ENCODE peak calls at places on chromosomes 12 and 14, in seven cellular contexts. One of them, this sample, is unnamed.

GRCh38 chr14:95516554-95517209 is at the start of gene SYNE3:
- DNase-seq in upper lobe of left lung: peak; percentile 94
- DNase-seq in prostate gland: no peak
- DNase-seq in esophagus muscularis mucosa: no peak
- DNase-seq in stomach: peak; percentile 66
- DNase-seq in Panc1: no peak
- DNase-seq in GM12878: no peak
- DNase-seq in this sample: no peak

GRCh38 chr14:74712499-74713394 is at the start of the genes AREL1 and FCF1:
- DNase-seq in esophagus muscularis mucosa: peak; percentile 94
- DNase-seq in upper lobe of left lung: peak; percentile 64
- DNase-seq in Panc1: peak; percentile 60
- DNase-seq in GM12878: peak; percentile 54
- DNase-seq in stomach: peak; percentile 80
- DNase-seq in prostate gland: peak; percentile 83
- DNase-seq in this sample: peak; percentile 84

GRCh38 chr14:23361320-23361719 is 3.7 kb downstream of the EFS start:
- DNase-seq in GM12878: no peak
- DNase-seq in stomach: no peak
- DNase-seq in Panc1: no peak
- DNase-seq in prostate gland: no peak
- DNase-seq in upper lobe of left lung: no peak
- DNase-seq in esophagus muscularis mucosa: no peak
- DNase-seq in this sample: no peak

GRCh38 chr12:6866163-6866919 is 990 bp upstream of the TPI1 start:
- DNase-seq in stomach: no peak
- DNase-seq in esophagus muscularis mucosa: no peak
- DNase-seq in prostate gland: no peak
- DNase-seq in upper lobe of left lung: peak; percentile 62
- DNase-seq in GM12878: no peak
- DNase-seq in Panc1: no peak
- DNase-seq in this sample: no peak

GRCh38 chr12:98373019-98373554 is 142.3 kb upstream of the TMPO start:
- DNase-seq in Panc1: no peak
- DNase-seq in prostate gland: no peak
- DNase-seq in esophagus muscularis mucosa: no peak
- DNase-seq in stomach: no peak
- DNase-seq in upper lobe of left lung: no peak
- DNase-seq in GM12878: no peak
- DNase-seq in this sample: no peak

GRCh38 chr14:82999802-83000201 is 1466.1 kb upstream of the SEL1L start:
- DNase-seq in GM12878: no peak
- DNase-seq in stomach: no peak
- DNase-seq in Panc1: no peak
- DNase-seq in esophagus muscularis mucosa: no peak
- DNase-seq in upper lobe of left lung: no peak
- DNase-seq in prostate gland: no peak
- DNase-seq in this sample: peak; percentile 3

GRCh38 chr14:76872796-76873432 is 46.7 kb downstream of the LRRC74A start:
- DNase-seq in esophagus muscularis mucosa: peak; percentile 94
- DNase-seq in upper lobe of left lung: no peak
- DNase-seq in Panc1: peak; percentile 27
- DNase-seq in stomach: peak; percentile 67
- DNase-seq in prostate gland: peak; percentile 37
- DNase-seq in GM12878: no peak
- DNase-seq in this sample: peak; percentile 20

GRCh38 chr12:114408881-114409795 is 3.2 kb upstream of the TBX5 start:
- DNase-seq in prostate gland: no peak
- DNase-seq in esophagus muscularis mucosa: no peak
- DNase-seq in stomach: no peak
- DNase-seq in upper lobe of left lung: peak; percentile 85
- DNase-seq in GM12878: no peak
- DNase-seq in Panc1: no peak
- DNase-seq in this sample: no peak

GRCh38 chr12:76303365-76303764 is 44.9 kb downstream of the BBS10 start:
- DNase-seq in prostate gland: no peak
- DNase-seq in stomach: no peak
- DNase-seq in esophagus muscularis mucosa: no peak
- DNase-seq in GM12878: no peak
- DNase-seq in upper lobe of left lung: no peak
- DNase-seq in Panc1: no peak
- DNase-seq in this sample: no peak

GRCh38 chr12:92034858-92035401 is 110.7 kb downstream of the BTG1 start:
- DNase-seq in prostate gland: peak; percentile 84
- DNase-seq in esophagus muscularis mucosa: peak; percentile 93
- DNase-seq in Panc1: no peak
- DNase-seq in GM12878: peak; percentile 99
- DNase-seq in upper lobe of left lung: no peak
- DNase-seq in stomach: peak; percentile 59
- DNase-seq in this sample: no peak

GRCh38 chr12:93991882-93992415 is 156.4 kb upstream of the PLXNC1 start:
- DNase-seq in Panc1: no peak
- DNase-seq in GM12878: no peak
- DNase-seq in prostate gland: no peak
- DNase-seq in upper lobe of left lung: no peak
- DNase-seq in stomach: no peak
- DNase-seq in esophagus muscularis mucosa: no peak
- DNase-seq in this sample: no peak

GRCh38 chr12:1529862-1530591 is 64.4 kb downstream of the FBXL14 start:
- DNase-seq in GM12878: no peak
- DNase-seq in prostate gland: peak; percentile 33
- DNase-seq in upper lobe of left lung: peak; percentile 89
- DNase-seq in esophagus muscularis mucosa: no peak
- DNase-seq in Panc1: no peak
- DNase-seq in stomach: no peak
- DNase-seq in this sample: no peak

GRCh38 chr12:57488397-57489156 is 709 bp downstream of the MARS1 start:
- DNase-seq in stomach: no peak
- DNase-seq in Panc1: no peak
- DNase-seq in GM12878: no peak
- DNase-seq in upper lobe of left lung: no peak
- DNase-seq in prostate gland: no peak
- DNase-seq in esophagus muscularis mucosa: no peak
- DNase-seq in this sample: no peak

GRCh38 chr12:88784166-88784565 is 203.9 kb upstream of the KITLG start:
- DNase-seq in stomach: no peak
- DNase-seq in esophagus muscularis mucosa: no peak
- DNase-seq in GM12878: no peak
- DNase-seq in Panc1: no peak
- DNase-seq in prostate gland: no peak
- DNase-seq in upper lobe of left lung: no peak
- DNase-seq in this sample: no peak

GRCh38 chr12:112961074-112961473 is 17.2 kb upstream of the OAS2 start:
- DNase-seq in upper lobe of left lung: no peak
- DNase-seq in GM12878: no peak
- DNase-seq in prostate gland: no peak
- DNase-seq in Panc1: no peak
- DNase-seq in esophagus muscularis mucosa: peak; percentile 19
- DNase-seq in stomach: no peak
- DNase-seq in this sample: no peak

GRCh38 chr14:96204151-96205058 is at the start of gene BDKRB2:
- DNase-seq in Panc1: no peak
- DNase-seq in upper lobe of left lung: peak; percentile 85
- DNase-seq in prostate gland: peak; percentile 83
- DNase-seq in GM12878: no peak
- DNase-seq in esophagus muscularis mucosa: no peak
- DNase-seq in stomach: peak; percentile 72
- DNase-seq in this sample: peak; percentile 38

GRCh38 chr12:53844989-53845836 is 93.4 kb upstream of the HOXC13 start:
- DNase-seq in esophagus muscularis mucosa: no peak
- DNase-seq in stomach: no peak
- DNase-seq in Panc1: no peak
- DNase-seq in prostate gland: peak; percentile 25
- DNase-seq in GM12878: no peak
- DNase-seq in upper lobe of left lung: no peak
- DNase-seq in this sample: no peak

GRCh38 chr12:93336344-93336743 is 41.4 kb upstream of the NUDT4 start:
- DNase-seq in GM12878: no peak
- DNase-seq in Panc1: no peak
- DNase-seq in prostate gland: no peak
- DNase-seq in esophagus muscularis mucosa: no peak
- DNase-seq in stomach: no peak
- DNase-seq in upper lobe of left lung: no peak
- DNase-seq in this sample: no peak

GRCh38 chr12:130051900-130052299 is 110.4 kb upstream of the FZD10 start:
- DNase-seq in GM12878: no peak
- DNase-seq in esophagus muscularis mucosa: no peak
- DNase-seq in stomach: no peak
- DNase-seq in prostate gland: no peak
- DNase-seq in upper lobe of left lung: no peak
- DNase-seq in Panc1: no peak
- DNase-seq in this sample: no peak

GRCh38 chr14:24060443-24060842 is 8.6 kb downstream of the CARMIL3 start:
- DNase-seq in GM12878: no peak
- DNase-seq in Panc1: no peak
- DNase-seq in esophagus muscularis mucosa: no peak
- DNase-seq in stomach: no peak
- DNase-seq in prostate gland: no peak
- DNase-seq in upper lobe of left lung: no peak
- DNase-seq in this sample: no peak

DNA sequence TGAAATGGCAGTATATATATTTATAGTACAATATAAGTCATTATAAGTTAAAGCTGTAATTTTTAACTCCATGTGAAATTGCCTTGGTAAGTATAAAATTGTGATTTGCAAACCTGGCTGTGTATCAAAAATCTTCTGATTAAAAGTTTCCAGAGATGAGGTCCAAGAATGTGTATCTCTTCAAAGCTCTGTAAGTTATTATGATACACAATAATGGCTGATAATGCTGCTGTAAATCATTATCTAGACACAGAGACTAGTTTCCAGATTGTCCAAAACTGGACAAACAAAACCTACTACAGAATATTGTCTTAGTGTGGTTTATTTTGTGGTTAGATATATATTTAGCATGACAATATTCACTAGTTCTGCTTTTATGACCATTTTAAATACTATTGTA is 514.8 kb downstream of the SLC6A15 start:
- DNase-seq in esophagus muscularis mucosa: no peak
- DNase-seq in GM12878: no peak
- DNase-seq in stomach: no peak
- DNase-seq in Panc1: no peak
- DNase-seq in prostate gland: no peak
- DNase-seq in upper lobe of left lung: no peak
- DNase-seq in this sample: no peak
- TF ChIP-seq POLR2AphosphoS5 in esophagus muscularis mucosa: no peak
- TF ChIP-seq POLR2AphosphoS5 in GM12878: no peak
- TF ChIP-seq POLR2AphosphoS5 in stomach: no peak
- TF ChIP-seq POLR2AphosphoS5 in Panc1: no peak
- TF ChIP-seq POLR2AphosphoS5 in prostate gland: no peak
- TF ChIP-seq POLR2AphosphoS5 in upper lobe of left lung: no peak
- TF ChIP-seq POLR2AphosphoS5 in this sample: no peak

GRCh38 chr12:122903704-122904034 is 7.7 kb upstream of the VPS37B start:
- DNase-seq in GM12878: no peak
- DNase-seq in esophagus muscularis mucosa: no peak
- DNase-seq in stomach: no peak
- DNase-seq in Panc1: no peak
- DNase-seq in upper lobe of left lung: no peak
- DNase-seq in prostate gland: no peak
- DNase-seq in this sample: no peak

GRCh38 chr12:122909442-122910288 is 13.7 kb upstream of the VPS37B start:
- DNase-seq in GM12878: no peak
- DNase-seq in prostate gland: no peak
- DNase-seq in esophagus muscularis mucosa: no peak
- DNase-seq in stomach: no peak
- DNase-seq in Panc1: no peak
- DNase-seq in upper lobe of left lung: no peak
- DNase-seq in this sample: no peak

GRCh38 chr12:122902854-122903703 is 7.2 kb upstream of the VPS37B start:
- DNase-seq in esophagus muscularis mucosa: no peak
- DNase-seq in upper lobe of left lung: no peak
- DNase-seq in Panc1: no peak
- DNase-seq in prostate gland: no peak
- DNase-seq in stomach: no peak
- DNase-seq in GM12878: no peak
- DNase-seq in this sample: no peak

DNA sequence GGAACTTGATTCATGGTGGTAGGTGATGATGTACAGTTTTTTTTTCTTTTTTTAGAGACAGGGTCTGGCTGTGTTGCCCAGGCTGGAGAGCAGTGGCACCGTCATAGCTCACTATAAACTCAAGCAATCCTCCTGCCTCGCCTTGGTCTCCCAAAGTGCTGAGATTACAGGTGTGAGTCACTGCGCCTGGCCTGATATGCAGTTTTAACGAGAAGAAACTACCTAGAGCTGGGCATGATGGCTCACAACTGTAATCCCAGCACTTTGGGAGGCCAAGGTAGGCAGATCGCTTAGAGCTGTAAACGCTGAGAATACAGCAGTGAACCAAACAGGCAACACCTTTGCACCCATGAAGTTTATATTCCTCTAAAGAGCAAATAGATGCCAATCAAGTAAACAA is 13.0 kb upstream of the VPS37B start:
- DNase-seq in Panc1: no peak
- DNase-seq in stomach: peak; percentile 48
- DNase-seq in upper lobe of left lung: no peak
- DNase-seq in prostate gland: no peak
- DNase-seq in GM12878: no peak
- DNase-seq in esophagus muscularis mucosa: no peak
- DNase-seq in this sample: no peak
- TF ChIP-seq POLR2AphosphoS5 in Panc1: no peak
- TF ChIP-seq POLR2AphosphoS5 in stomach: no peak
- TF ChIP-seq POLR2AphosphoS5 in upper lobe of left lung: no peak
- TF ChIP-seq POLR2AphosphoS5 in prostate gland: no peak
- TF ChIP-seq POLR2AphosphoS5 in GM12878: no peak
- TF ChIP-seq POLR2AphosphoS5 in esophagus muscularis mucosa: no peak
- TF ChIP-seq POLR2AphosphoS5 in this sample: no peak

GRCh38 chr14:42909659-42910058 is 1303.0 kb downstream of the LRFN5 start:
- DNase-seq in Panc1: no peak
- DNase-seq in GM12878: no peak
- DNase-seq in stomach: no peak
- DNase-seq in esophagus muscularis mucosa: no peak
- DNase-seq in prostate gland: no peak
- DNase-seq in upper lobe of left lung: no peak
- DNase-seq in this sample: no peak
- TF ChIP-seq POLR2AphosphoS5 in Panc1: no peak
- TF ChIP-seq POLR2AphosphoS5 in GM12878: no peak
- TF ChIP-seq POLR2AphosphoS5 in stomach: no peak
- TF ChIP-seq POLR2AphosphoS5 in esophagus muscularis mucosa: no peak
- TF ChIP-seq POLR2AphosphoS5 in prostate gland: no peak
- TF ChIP-seq POLR2AphosphoS5 in upper lobe of left lung: no peak
- TF ChIP-seq POLR2AphosphoS5 in this sample: no peak

DNA sequence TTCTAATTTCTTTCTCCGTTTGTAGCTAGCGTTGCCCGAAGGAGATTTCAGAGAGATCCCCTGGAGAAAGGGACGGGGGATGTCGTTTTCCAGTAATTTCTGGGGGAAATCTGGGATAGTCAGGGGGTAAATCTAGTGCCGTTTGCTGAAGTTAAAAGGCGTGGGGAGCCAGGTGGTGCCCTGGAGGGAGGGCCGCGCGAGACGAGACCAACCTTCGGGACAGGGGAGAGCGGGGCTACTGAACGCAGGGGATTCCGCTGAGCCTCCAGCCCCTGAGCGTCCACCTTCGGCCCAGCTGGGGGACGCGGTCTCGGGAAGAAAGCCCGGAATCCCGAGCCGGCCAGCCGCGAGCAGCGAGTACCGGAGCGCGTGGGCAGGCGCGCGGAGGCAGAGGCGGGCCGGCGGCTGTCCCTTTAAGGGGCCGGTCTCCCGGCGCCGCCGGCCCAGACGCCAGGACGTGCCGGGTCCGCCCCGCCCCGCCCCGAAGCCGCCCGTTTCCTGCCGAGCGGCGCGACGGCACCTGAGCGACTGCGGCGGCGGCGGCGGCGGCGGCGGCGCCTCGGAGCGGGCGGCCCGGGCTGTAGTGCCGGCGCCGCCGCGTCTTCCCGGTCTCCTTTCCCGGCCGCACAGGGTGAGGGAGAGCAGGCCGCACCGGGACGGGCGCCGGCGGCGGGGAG is at the start of gene KTN1:
- DNase-seq in Panc1: no peak
- DNase-seq in GM12878: no peak
- DNase-seq in upper lobe of left lung: peak; percentile 97
- DNase-seq in stomach: peak; percentile 86
- DNase-seq in esophagus muscularis mucosa: no peak
- DNase-seq in prostate gland: peak; percentile 78
- DNase-seq in this sample: no peak
- TF ChIP-seq POLR2AphosphoS5 in Panc1: peak; percentile 53
- TF ChIP-seq POLR2AphosphoS5 in GM12878: peak; percentile 30
- TF ChIP-seq POLR2AphosphoS5 in upper lobe of left lung: no peak
- TF ChIP-seq POLR2AphosphoS5 in stomach: no peak
- TF ChIP-seq POLR2AphosphoS5 in esophagus muscularis mucosa: peak; percentile 42
- TF ChIP-seq POLR2AphosphoS5 in prostate gland: peak; percentile 31
- TF ChIP-seq POLR2AphosphoS5 in this sample: no peak

This sample was measured in HL-60.